ENCODE peak calls at places on chromosomes 12 and 14, in eight cellular contexts. F is Calu3, C is pancreas, B is endodermal cell, Y is psoas muscle, M is cardiac fibroblast, R is brain microvascular endothelial cell, L is neural crest cell. P is an unnamed sample.
A peak's percentile ranks its signal among the peaks of the same experiment; 100 is the strongest.

GRCh38 chr14:50812180-50812579 is 18.8 kb downstream of the NIN start:
- DNase-seq in L (no peak), B (no peak), F (no peak), M (no peak), R (no peak), Y (no peak), C (no peak), P (no peak)

GRCh38 chr12:25796523-25797000 is 161.9 kb upstream of the RASSF8 start:
- DNase-seq in C (no peak), M (peak; percentile 71), F (no peak), B (no peak), R (peak; percentile 35), Y (no peak), L (no peak), P (no peak)

GRCh38 chr14:72932893-72933292 is 6.6 kb downstream of the DCAF4 start:
- DNase-seq in B (peak; percentile 44), M (no peak), C (no peak), R (no peak), F (no peak), L (no peak), Y (no peak), P (no peak)

GRCh38 chr14:37597538-37598084 is 2.2 kb downstream of the TTC6 start:
- DNase-seq in M (no peak), B (peak; percentile 86), L (no peak), R (no peak), F (no peak), C (peak; percentile 29), Y (no peak), P (no peak)

GRCh38 chr12:88947486-88948043 is 367.3 kb upstream of the KITLG start:
- DNase-seq in R (no peak), Y (no peak), F (no peak), B (no peak), L (no peak), M (no peak), C (no peak), P (no peak)

GRCh38 chr12:49939707-49940106 is 10.8 kb upstream of the AQP2 start:
- DNase-seq in B (no peak), L (no peak), Y (no peak), C (no peak), R (no peak), M (no peak), F (no peak), P (no peak)

GRCh38 chr14:22561661-22562579 is 27.1 kb downstream of the DAD1 start:
- DNase-seq in M (no peak), C (no peak), R (no peak), Y (no peak), B (no peak), F (no peak), L (no peak), P (no peak)

GRCh38 chr14:45211295-45211694 is 41.7 kb downstream of the MIS18BP1 start:
- DNase-seq in C (no peak), R (no peak), F (no peak), M (no peak), Y (no peak), B (no peak), L (no peak), P (no peak)

GRCh38 chr14:94918896-94919295 is 149.0 kb upstream of the GSC start:
- DNase-seq in Y (no peak), R (no peak), B (no peak), C (no peak), M (no peak), L (no peak), F (no peak), P (no peak)

GRCh38 chr12:13178568-13179158 is 17.9 kb upstream of the EMP1 start:
- DNase-seq in C (no peak), R (no peak), L (no peak), F (no peak), M (no peak), Y (peak; percentile 37), B (no peak), P (no peak)

GRCh38 chr12:3526776-3527175 is 35.8 kb downstream of the PRMT8 start:
- DNase-seq in C (no peak), L (no peak), F (no peak), M (no peak), Y (no peak), B (no peak), R (no peak), P (no peak)

GRCh38 chr12:75951399-75952228 is 80.0 kb downstream of the PHLDA1 start:
- DNase-seq in B (no peak), R (no peak), M (no peak), C (no peak), Y (no peak), F (no peak), L (no peak), P (no peak)

GRCh38 chr14:85562630-85563029 is 32.7 kb downstream of the FLRT2 start:
- DNase-seq in F (no peak), C (no peak), Y (no peak), L (no peak), R (no peak), B (no peak), M (no peak), P (no peak)

GRCh38 chr12:47267571-47267970 is 187.8 kb upstream of the AMIGO2 start:
- DNase-seq in F (no peak), L (no peak), M (no peak), B (no peak), Y (no peak), R (no peak), C (no peak), P (no peak)

GRCh38 chr12:34399631-34400422 is 377.5 kb downstream of the ALG10 start:
- DNase-seq in M (no peak), Y (peak; percentile 4), F (no peak), C (peak; percentile 1), L (no peak), R (no peak), B (peak; percentile 22), P (peak; percentile 27)

GRCh38 chr12:541676-542289 is 82.0 kb downstream of the B4GALNT3 start:
- DNase-seq in F (no peak), Y (no peak), B (no peak), L (no peak), R (no peak), C (no peak), M (no peak), P (no peak)

GRCh38 chr12:50925920-50926319 is 26.4 kb upstream of the HIGD1C start:
- DNase-seq in C (no peak), M (no peak), Y (no peak), F (no peak), B (no peak), L (no peak), R (no peak), P (no peak)

GRCh38 chr12:86249276-86249675 is 6.9 kb downstream of the MGAT4C start:
- DNase-seq in L (no peak), B (no peak), M (no peak), R (no peak), Y (no peak), F (no peak), C (no peak), P (no peak)

GRCh38 chr12:128088926-128089325 is 178.0 kb upstream of the TMEM132C start:
- DNase-seq in C (no peak), R (no peak), L (no peak), Y (no peak), B (peak; percentile 27), F (no peak), M (no peak), P (no peak)

GRCh38 chr12:82415402-82415801 is 57.1 kb downstream of the METTL25 start:
- DNase-seq in M (no peak), L (no peak), F (peak; percentile 17), C (no peak), B (no peak), R (peak; percentile 71), Y (no peak), P (no peak)

GRCh38 chr14:104107101-104107581 is 21.6 kb downstream of the ASPG start:
- DNase-seq in C (peak; percentile 14), L (no peak), B (peak; percentile 44), R (no peak), M (no peak), F (peak; percentile 0), Y (peak; percentile 6), P (no peak)

GRCh38 chr14:98177551-98177950 is 1094.4 kb downstream of the BCL11B start:
- DNase-seq in Y (no peak), B (no peak), F (no peak), R (no peak), M (no peak), C (no peak), L (no peak), P (no peak)

DNA sequence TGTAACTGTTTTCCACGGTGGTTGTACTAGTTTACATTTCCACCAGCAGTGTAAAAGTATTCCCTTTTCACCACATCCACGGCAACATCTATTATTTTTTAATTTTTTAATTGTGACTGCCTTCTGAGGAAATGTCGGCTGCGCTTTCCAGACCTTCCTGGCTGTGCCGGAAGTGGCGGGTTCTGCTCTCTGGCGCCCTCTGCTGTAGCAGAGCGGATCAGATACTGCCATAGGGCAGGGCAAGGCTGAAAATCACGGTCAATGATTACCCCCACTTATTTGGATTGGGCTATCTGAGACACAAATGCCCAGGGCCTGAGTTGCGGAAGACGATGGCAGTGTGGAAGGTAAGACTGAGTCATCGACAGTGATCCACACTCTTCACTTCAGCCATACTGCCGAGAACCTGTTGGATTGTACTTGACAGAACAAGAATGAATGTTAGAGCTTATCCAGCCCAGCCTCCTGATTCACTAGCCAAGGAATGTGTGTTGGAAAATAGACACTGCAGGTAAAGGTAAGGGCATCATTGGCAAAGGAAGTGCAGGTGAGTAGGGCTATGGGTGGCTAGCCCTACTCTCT is 124.2 kb downstream of the NTF3 start:
- DNase-seq in C (no peak), M (no peak), F (peak; percentile 8), Y (no peak), R (no peak), B (peak; percentile 91), L (peak; percentile 18), P (no peak)
- TF ChIP-seq CTCF in C (no peak), M (peak; percentile 8), F (peak; percentile 30), Y (peak; percentile 7), R (peak; percentile 53), B (peak; percentile 88), L (peak; percentile 59), P (peak; percentile 51)

GRCh38 chr12:4899361-4899760 is 10.3 kb upstream of the KCNA1 start:
- DNase-seq in F (no peak), L (no peak), Y (no peak), C (no peak), B (peak; percentile 56), M (no peak), R (no peak), P (no peak)
- TF ChIP-seq CTCF in F (no peak), L (peak; percentile 26), Y (no peak), C (no peak), B (peak; percentile 74), M (no peak), R (peak; percentile 34), P (no peak)

GRCh38 chr12:59645242-59645641 is 49.4 kb downstream of the SLC16A7 start:
- DNase-seq in L (no peak), C (no peak), M (no peak), Y (no peak), B (no peak), R (no peak), F (no peak), P (no peak)
- TF ChIP-seq CTCF in L (no peak), C (no peak), M (no peak), Y (no peak), B (peak; percentile 24), R (no peak), F (no peak), P (no peak)

GRCh38 chr14:106883218-106883692 is 1356.9 kb downstream of the TMEM121 start:
- DNase-seq in L (no peak), Y (peak; percentile 32), M (peak; percentile 0), C (peak; percentile 68), R (no peak), F (peak; percentile 37), B (peak; percentile 48), P (no peak)
- TF ChIP-seq CTCF in L (peak; percentile 16), Y (peak; percentile 24), M (peak; percentile 80), C (no peak), R (peak; percentile 56), F (peak; percentile 58), B (peak; percentile 47), P (peak; percentile 61)

P was measured in CD14-positive monocyte.